ENCODE peak calls at places on chromosomes 4 and X, in ten cellular contexts. V is esophagus squamous epithelium; I is effector memory CD4-positive, alpha-beta T cell; Z is GM23248; N is uterus; Q is K562; S is osteoblast; U is heart left ventricle; O is upper lobe of right lung; E is breast epithelium. T is an unnamed sample.

GRCh38 chrX:53003111-53003510 is 44.8 kb upstream of the FAM156A start:
- DNase-seq in S (no peak), I (no peak), U (no peak), N (no peak), O (no peak), E (no peak), Z (no peak), V (no peak), Q (no peak), T (no peak)

GRCh38 chr4:42632653-42633382 is 24.1 kb downstream of the ATP8A1 start:
- DNase-seq in V (no peak), I (no peak), Z (no peak), E (no peak), N (no peak), U (no peak), Q (no peak), S (no peak), O (no peak), T (no peak)

GRCh38 chr4:151862766-151863165 is 102.0 kb upstream of the GATB start:
- DNase-seq in O (no peak), V (no peak), N (no peak), I (no peak), E (no peak), Q (no peak), S (no peak), U (no peak), Z (peak; percentile 71), T (no peak)

GRCh38 chr4:110032603-110033002 is 119.9 kb downstream of the EGF start:
- DNase-seq in I (no peak), E (no peak), N (no peak), O (no peak), Z (no peak), V (no peak), U (no peak), Q (no peak), S (no peak), T (no peak)

GRCh38 chrX:13937370-13938052 is 92.2 kb downstream of the GEMIN8 start:
- DNase-seq in V (no peak), Q (no peak), E (no peak), I (no peak), Z (peak; percentile 12), N (no peak), O (no peak), S (peak; percentile 86), U (no peak), T (no peak)

GRCh38 chr4:139857021-139857420 is 191.4 kb downstream of the MGST2 start:
- DNase-seq in N (no peak), V (no peak), E (no peak), Q (no peak), S (no peak), O (no peak), I (no peak), U (no peak), Z (no peak), T (no peak)

GRCh38 chr4:146545102-146545501 is 23.4 kb upstream of the SLC10A7 start:
- DNase-seq in V (no peak), O (no peak), N (no peak), Q (peak; percentile 32), E (no peak), I (no peak), S (no peak), Z (peak; percentile 57), U (no peak), T (no peak)

GRCh38 chr4:145937990-145938611 is 522 bp downstream of the ZNF827 start:
- DNase-seq in O (no peak), N (peak; percentile 21), U (no peak), S (peak; percentile 87), V (no peak), E (no peak), I (peak; percentile 6), Q (no peak), Z (peak; percentile 69), T (no peak)

GRCh38 chrX:129984196-129984962 is 1.9 kb downstream of the BCORL1 start:
- DNase-seq in U (peak; percentile 69), I (peak; percentile 39), V (no peak), E (no peak), N (peak; percentile 37), O (peak; percentile 73), S (peak; percentile 89), Q (peak; percentile 73), Z (peak; percentile 43), T (no peak)

GRCh38 chrX:148593146-148593545 is 92.7 kb downstream of the AFF2 start:
- DNase-seq in O (no peak), N (no peak), V (no peak), Q (no peak), Z (no peak), S (peak; percentile 38), E (no peak), I (no peak), U (no peak), T (no peak)

GRCh38 chrX:16212024-16212423 is 44.7 kb downstream of the MAGEB17 start:
- DNase-seq in O (no peak), S (peak; percentile 44), Q (no peak), N (no peak), V (no peak), E (no peak), I (no peak), U (no peak), Z (peak; percentile 45), T (no peak)

DNA sequence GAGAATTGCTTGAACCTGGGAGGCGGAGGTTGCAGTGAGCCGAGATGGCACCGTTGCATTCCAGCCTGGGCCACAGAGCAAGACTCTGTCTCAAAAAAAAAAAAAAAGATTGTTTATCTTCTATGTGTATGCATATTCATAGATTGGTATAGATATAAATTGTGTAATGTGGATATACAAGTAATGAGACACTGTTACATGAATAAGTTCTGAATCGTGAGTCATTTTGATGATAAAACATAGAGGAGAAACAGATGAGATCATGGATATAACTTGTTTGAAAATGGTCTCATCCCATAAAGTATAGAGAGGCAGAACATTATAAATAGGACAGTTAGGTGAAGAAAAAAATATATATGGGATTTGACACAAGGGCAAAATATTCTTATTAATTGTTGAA is 628.0 kb downstream of the IL1RAPL1 start:
- DNase-seq in N (no peak), I (no peak), O (no peak), U (no peak), Z (peak; percentile 1), Q (no peak), E (no peak), V (no peak), S (no peak), T (no peak)
- H3K9me3 ChIP-seq in N (no peaks in the 10 kb centered on the region), I (no peaks in the 10 kb centered on the region), O (no peaks in the 10 kb centered on the region), U (no peaks in the 10 kb centered on the region), Z (no peaks in the 10 kb centered on the region), Q (no peaks in the 10 kb centered on the region), E (no peaks in the 10 kb centered on the region), V (no peaks in the 10 kb centered on the region), S (no peaks in the 10 kb centered on the region), T (no peaks in the 10 kb centered on the region)

GRCh38 chrX:109624022-109624421 is 950 bp downstream of the KCNE5 start:
- DNase-seq in V (no peak), S (no peak), E (no peak), N (no peak), Q (no peak), O (no peak), I (no peak), Z (no peak), U (peak; percentile 41), T (no peak)

GRCh38 chrX:109622270-109622669 is 2.7 kb downstream of the KCNE5 start:
- DNase-seq in E (no peak), V (no peak), Z (no peak), Q (no peak), U (peak; percentile 60), N (no peak), I (no peak), S (no peak), O (no peak), T (no peak)

GRCh38 chrX:109629310-109629709 is 4.3 kb upstream of the KCNE5 start:
- DNase-seq in U (no peak), O (no peak), Q (no peak), V (no peak), S (no peak), E (no peak), Z (no peak), I (no peak), N (no peak), T (no peak)

GRCh38 chrX:109626637-109627036 is 1.7 kb upstream of the KCNE5 start:
- DNase-seq in V (no peak), Z (no peak), E (no peak), N (no peak), U (no peak), S (no peak), Q (peak; percentile 11), O (no peak), I (no peak), T (no peak)

GRCh38 chrX:109624641-109625311 is at the start of gene KCNE5:
- DNase-seq in V (no peak), I (no peak), U (no peak), S (no peak), E (no peak), Q (no peak), O (no peak), Z (peak; percentile 5), N (no peak), T (no peak)
- H3K4me3 ChIP-seq in V (no peak within 1 kb of the TSS), I (no peak within 1 kb of the TSS), U (no peak within 1 kb of the TSS), S (no peak within 1 kb of the TSS), E (peak within 1 kb of the TSS; percentile 36), Q (no peak within 1 kb of the TSS), O (no peak within 1 kb of the TSS), Z (no peak within 1 kb of the TSS), N (peak within 1 kb of the TSS; percentile 19), T (no peak within 1 kb of the TSS)

GRCh38 chr4:129008096-129008495 is 85.2 kb downstream of the SCLT1 start:
- DNase-seq in E (no peak), U (no peak), O (no peak), V (no peak), N (no peak), S (no peak), Z (no peak), Q (no peak), I (no peak), T (no peak)
- H3K9me3 ChIP-seq in E (peaks cover 17% of the 10 kb centered on the region), U (no peaks in the 10 kb centered on the region), O (peaks cover 8% of the 10 kb centered on the region), V (peaks cover 20% of the 10 kb centered on the region), N (no peaks in the 10 kb centered on the region), S (no peaks in the 10 kb centered on the region), Z (no peaks in the 10 kb centered on the region), Q (peaks cover 6% of the 10 kb centered on the region), I (peaks cover 6% of the 10 kb centered on the region), T (peaks cover 3% of the 10 kb centered on the region)

GRCh38 chr4:152973614-152974200 is 37.6 kb downstream of the FHDC1 start:
- DNase-seq in Q (no peak), E (no peak), V (no peak), I (no peak), S (no peak), O (no peak), Z (no peak), N (no peak), U (no peak), T (no peak)

GRCh38 chr4:152971053-152971452 is 34.9 kb downstream of the FHDC1 start:
- DNase-seq in V (no peak), S (no peak), I (no peak), O (no peak), Z (no peak), U (no peak), Q (no peak), N (no peak), E (no peak), T (no peak)

GRCh38 chr4:152974732-152975614 is 38.9 kb downstream of the FHDC1 start:
- DNase-seq in S (no peak), Z (no peak), E (no peak), U (no peak), V (no peak), O (no peak), I (no peak), Q (no peak), N (no peak), T (no peak)

GRCh38 chr4:152970102-152970820 is 34.1 kb downstream of the FHDC1 start:
- DNase-seq in V (no peak), Q (no peak), S (peak; percentile 78), N (no peak), I (no peak), Z (peak; percentile 53), O (no peak), E (no peak), U (no peak), T (no peak)

GRCh38 chr4:152972821-152973613 is 36.9 kb downstream of the FHDC1 start:
- DNase-seq in Z (peak; percentile 94), U (no peak), O (no peak), N (peak; percentile 48), S (peak; percentile 99), E (no peak), I (no peak), Q (no peak), V (no peak), T (no peak)
- H3K4me3 ChIP-seq in Z (peak overlapping the region; percentile 54), U (no peak overlapping the region), O (no peak overlapping the region), N (no peak overlapping the region), S (peak overlapping the region; percentile 54), E (no peak overlapping the region), I (no peak overlapping the region), Q (no peak overlapping the region), V (no peak overlapping the region), T (no peak overlapping the region)

T was measured in RWPE2.